ENCODE peak calls at places on chromosomes 16 and 17, in eight cellular contexts. C, B, R, H, G, V, Z and S are unnamed samples.

GRCh38 chr16:88328313-88328660 is 54.5 kb upstream of the ZNF469 start:
- DNase-seq in C (no peak), B (no peak), R (no peak), H (no peak), G (no peak), V (no peak), Z (no peak), S (no peak)

GRCh38 chr16:85329059-85329812 is 217.0 kb upstream of the CIBAR2 start:
- DNase-seq in C (no peak), B (no peak), R (no peak), H (no peak), G (no peak), V (peak), Z (peak), S (no peak)

GRCh38 chr16:85785927-85786326 is 13.4 kb downstream of the EMC8 start:
- DNase-seq in C (no peak), B (no peak), R (no peak), H (no peak), G (no peak), V (no peak), Z (no peak), S (no peak)

GRCh38 chr17:78557598-78558039 is 19.6 kb downstream of the DNAH17 start:
- DNase-seq in C (no peak), B (no peak), R (no peak), H (no peak), G (no peak), V (no peak), Z (no peak), S (no peak)

GRCh38 chr17:37458805-37459204 is 30.9 kb upstream of the DUSP14 start:
- DNase-seq in C (no peak), B (no peak), R (no peak), H (no peak), G (no peak), V (no peak), Z (no peak), S (no peak)

GRCh38 chr17:44359458-44360143 is 4.1 kb downstream of the FAM171A2 start:
- DNase-seq in C (no peak), B (no peak), R (no peak), H (no peak), G (no peak), V (no peak), Z (no peak), S (no peak)

GRCh38 chr16:9114842-9115241 is 23.4 kb downstream of the HAPSTR1 start:
- DNase-seq in C (no peak), B (no peak), R (no peak), H (no peak), G (no peak), V (no peak), Z (no peak), S (no peak)

GRCh38 chr16:12651765-12652531 is 151.7 kb downstream of the CPPED1 start:
- DNase-seq in C (no peak), B (no peak), R (no peak), H (no peak), G (no peak), V (peak), Z (no peak), S (no peak)

GRCh38 chr16:819336-819735 is 18.8 kb upstream of the GNG13 start:
- DNase-seq in C (no peak), B (no peak), R (no peak), H (no peak), G (no peak), V (no peak), Z (no peak), S (no peak)

GRCh38 chr16:57695378-57696054 is 910 bp downstream of the DRC7 start:
- DNase-seq in C (no peak), B (no peak), R (no peak), H (no peak), G (no peak), V (no peak), Z (no peak), S (no peak)

GRCh38 chr16:83903739-83904138 is 4.8 kb downstream of the MLYCD start:
- DNase-seq in C (no peak), B (no peak), R (no peak), H (peak), G (peak), V (no peak), Z (no peak), S (no peak)

GRCh38 chr17:63140255-63140654 is 174.2 kb downstream of the TANC2 start:
- DNase-seq in C (no peak), B (no peak), R (no peak), H (no peak), G (no peak), V (no peak), Z (no peak), S (no peak)

GRCh38 chr16:3065069-3065741 is at the start of gene IL32:
- DNase-seq in C (no peak), B (no peak), R (peak), H (no peak), G (peak), V (no peak), Z (no peak), S (no peak)

GRCh38 chr16:30944352-30944751 is 4.5 kb upstream of the ORAI3 start:
- DNase-seq in C (no peak), B (no peak), R (no peak), H (no peak), G (no peak), V (no peak), Z (no peak), S (no peak)

GRCh38 chr16:15907863-15908478 is 19.6 kb upstream of the CEP20 start:
- DNase-seq in C (no peak), B (peak), R (no peak), H (peak), G (no peak), V (peak), Z (peak), S (no peak)

GRCh38 chr17:49434821-49435581 is 20.3 kb upstream of the PHB1 start:
- DNase-seq in C (no peak), B (peak), R (no peak), H (peak), G (no peak), V (peak), Z (peak), S (no peak)

GRCh38 chr16:27208809-27209208 is 5.5 kb downstream of the KDM8 start:
- DNase-seq in C (no peak), B (no peak), R (no peak), H (no peak), G (no peak), V (no peak), Z (no peak), S (no peak)

DNA sequence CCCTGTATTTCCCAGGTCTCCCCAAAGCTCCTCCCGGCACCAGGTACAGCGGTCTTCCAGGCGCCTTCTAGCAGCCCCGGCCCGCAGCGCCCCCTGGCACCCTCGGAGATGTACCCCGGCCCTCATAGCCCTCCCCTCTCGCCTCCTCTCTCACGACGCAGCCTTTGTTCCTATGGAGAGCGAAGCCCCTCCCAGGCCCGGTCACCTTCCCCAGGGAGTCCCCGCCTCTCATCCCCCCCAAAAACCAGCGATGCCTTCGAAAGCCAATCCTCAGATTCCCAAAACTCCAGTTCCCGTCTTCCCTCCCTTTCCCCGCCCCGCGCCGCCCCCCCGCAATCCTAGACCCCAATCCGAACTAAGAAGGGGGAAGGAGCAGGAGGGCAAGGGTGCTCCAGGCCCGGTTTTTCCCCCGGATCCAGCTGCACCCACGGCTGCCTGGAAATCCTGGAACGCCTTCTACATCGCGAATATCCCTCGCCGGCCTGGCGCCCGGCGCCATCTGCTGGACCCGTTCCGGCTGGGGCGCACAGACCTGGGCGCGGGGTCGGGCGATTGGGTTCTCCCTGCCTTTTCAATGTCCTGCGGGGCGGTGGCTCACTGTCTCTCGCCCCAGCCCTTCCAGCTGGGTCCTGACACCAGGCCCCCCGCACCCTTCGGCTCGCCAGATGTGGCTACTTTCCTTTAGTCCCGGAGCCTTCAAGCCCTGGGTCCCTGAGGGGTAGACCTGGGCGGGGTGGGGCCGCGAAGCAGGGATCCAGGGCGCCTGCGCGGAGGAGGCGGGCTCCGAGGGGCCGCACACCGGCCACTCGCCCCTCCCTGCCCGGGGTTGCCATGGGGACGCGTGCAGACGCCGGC is at the start of gene DNAH2:
- DNase-seq in C (peak), B (peak), R (peak), H (peak), G (peak), V (peak), Z (peak), S (peak)
- TF ChIP-seq CTCF in C (peak), B (peak), R (no peak), H (peak), G (peak), V (peak), Z (peak), S (peak)

GRCh38 chr17:72399023-72399607 is 278.3 kb downstream of the SOX9 start:
- DNase-seq in C (no peak), B (no peak), R (no peak), H (no peak), G (no peak), V (no peak), Z (no peak), S (no peak)
- H3K4me3 ChIP-seq in C (no peak), B (no peak), R (no peak), H (no peak), G (no peak), V (no peak), Z (no peak), S (no peak)

GRCh38 chr16:50151744-50152143 is 1.4 kb upstream of the TENT4B start:
- DNase-seq in C (no peak), B (no peak), R (no peak), H (no peak), G (no peak), V (no peak), Z (no peak), S (no peak)
- H3K27ac ChIP-seq in C (peak), B (no peak), R (no peak), H (no peak), G (no peak), V (no peak), Z (no peak), S (no peak)

GRCh38 chr17:75639771-75640555 is 6.7 kb downstream of the SMIM5 start:
- DNase-seq in C (no peak), B (peak), R (peak), H (no peak), G (no peak), V (no peak), Z (no peak), S (no peak)
- TF ChIP-seq CTCF in C (no peak), B (peak), R (no peak), H (no peak), G (no peak), V (no peak), Z (no peak), S (no peak)

DNA sequence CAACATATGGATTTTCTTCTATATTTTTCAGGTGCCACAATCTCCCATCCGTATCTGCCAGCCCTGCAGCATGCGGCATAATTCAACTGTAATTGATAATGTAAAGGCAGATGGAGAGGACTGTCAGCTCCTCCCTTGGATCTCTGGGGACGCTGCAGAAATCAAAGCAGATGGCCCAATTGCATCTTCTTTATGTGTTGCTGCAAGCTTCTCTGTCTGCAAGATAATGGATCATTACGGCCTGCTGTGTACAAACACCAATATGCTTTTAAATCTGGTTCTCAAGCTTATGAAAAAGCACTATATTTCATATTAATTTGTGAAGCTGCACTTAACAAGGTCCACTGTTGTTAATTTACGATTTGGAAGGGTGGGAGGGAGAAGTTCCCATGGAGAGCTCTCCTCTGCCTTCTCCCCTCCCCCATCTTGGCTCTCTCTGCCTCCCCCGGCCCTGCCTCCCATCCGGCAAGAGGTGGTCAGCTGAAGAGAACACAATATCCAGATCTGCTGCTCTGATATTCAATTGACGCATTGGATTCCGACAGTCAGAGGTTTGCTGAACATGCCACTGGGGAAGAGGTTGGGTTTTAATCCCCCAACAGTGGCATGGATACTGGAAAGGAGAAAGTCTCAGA is 607.5 kb downstream of the TOX3 start:
- DNase-seq in C (no peak), B (no peak), R (no peak), H (no peak), G (no peak), V (no peak), Z (peak), S (no peak)
- H3K4me3 ChIP-seq in C (no peak), B (no peak), R (no peak), H (no peak), G (no peak), V (no peak), Z (no peak), S (no peak)

DNA sequence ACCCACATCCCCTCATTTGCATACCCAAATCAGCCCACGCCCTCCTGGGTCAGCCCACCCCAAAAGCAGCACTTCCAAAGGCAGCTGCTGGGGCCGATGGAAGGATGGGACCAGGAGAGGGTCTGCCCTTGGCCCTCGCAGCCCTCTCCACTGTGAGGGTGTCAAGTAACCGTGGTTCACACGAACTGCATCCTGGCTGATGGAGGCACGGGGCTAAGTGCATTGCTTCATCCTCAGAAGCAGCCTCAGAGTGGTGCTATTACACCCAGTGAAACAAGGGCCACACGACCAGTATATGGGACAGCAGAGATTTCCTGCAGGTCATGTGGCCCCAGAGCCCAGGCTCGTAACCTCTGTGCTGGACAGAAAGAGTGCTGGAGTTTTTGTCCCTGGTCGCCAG is 13.2 kb upstream of the ATP2A3 start:
- DNase-seq in C (no peak), B (no peak), R (peak), H (no peak), G (no peak), V (no peak), Z (no peak), S (no peak)
- H3K27ac ChIP-seq in C (no peak), B (no peak), R (peak), H (no peak), G (peak), V (no peak), Z (no peak), S (no peak)

GRCh38 chr16:82011199-82011641 is at the start of gene SDR42E1:
- DNase-seq in C (no peak), B (peak), R (peak), H (no peak), G (no peak), V (no peak), Z (peak), S (no peak)

GRCh38 chr16:82010649-82011048 is 621 bp downstream of the SDR42E1 start:
- DNase-seq in C (no peak), B (no peak), R (no peak), H (no peak), G (no peak), V (no peak), Z (no peak), S (no peak)

GRCh38 chr16:82020051-82020450 is 8.8 kb upstream of the SDR42E1 start:
- DNase-seq in C (no peak), B (no peak), R (no peak), H (no peak), G (no peak), V (no peak), Z (no peak), S (no peak)

GRCh38 chr16:82016964-82017363 is 5.7 kb upstream of the SDR42E1 start:
- DNase-seq in C (no peak), B (no peak), R (no peak), H (no peak), G (no peak), V (no peak), Z (no peak), S (no peak)

DNA sequence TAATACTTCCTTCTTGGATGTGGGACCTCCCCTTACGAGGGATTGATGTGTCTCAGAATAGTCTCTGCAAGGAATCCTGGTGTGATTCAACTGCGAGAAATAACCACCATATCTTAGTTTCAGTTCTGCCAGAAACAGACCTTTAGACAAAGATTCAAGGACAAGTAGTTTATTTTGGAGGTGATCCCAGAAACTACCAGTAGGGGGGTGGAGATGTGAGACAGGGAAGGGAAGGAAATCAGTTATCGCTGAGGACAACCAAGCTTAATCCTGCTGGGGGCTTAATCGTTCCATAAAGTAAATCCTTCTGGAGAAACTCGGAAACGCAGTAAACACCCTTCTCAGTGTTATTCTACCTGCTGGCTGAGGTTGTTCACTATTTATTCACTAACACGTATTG is 5.0 kb upstream of the SDR42E1 start:
- DNase-seq in C (no peak), B (no peak), R (no peak), H (no peak), G (no peak), V (no peak), Z (peak), S (no peak)
- TF ChIP-seq CTCF in C (peak), B (peak), R (no peak), H (peak), G (peak), V (peak), Z (peak), S (no peak)

DNA sequence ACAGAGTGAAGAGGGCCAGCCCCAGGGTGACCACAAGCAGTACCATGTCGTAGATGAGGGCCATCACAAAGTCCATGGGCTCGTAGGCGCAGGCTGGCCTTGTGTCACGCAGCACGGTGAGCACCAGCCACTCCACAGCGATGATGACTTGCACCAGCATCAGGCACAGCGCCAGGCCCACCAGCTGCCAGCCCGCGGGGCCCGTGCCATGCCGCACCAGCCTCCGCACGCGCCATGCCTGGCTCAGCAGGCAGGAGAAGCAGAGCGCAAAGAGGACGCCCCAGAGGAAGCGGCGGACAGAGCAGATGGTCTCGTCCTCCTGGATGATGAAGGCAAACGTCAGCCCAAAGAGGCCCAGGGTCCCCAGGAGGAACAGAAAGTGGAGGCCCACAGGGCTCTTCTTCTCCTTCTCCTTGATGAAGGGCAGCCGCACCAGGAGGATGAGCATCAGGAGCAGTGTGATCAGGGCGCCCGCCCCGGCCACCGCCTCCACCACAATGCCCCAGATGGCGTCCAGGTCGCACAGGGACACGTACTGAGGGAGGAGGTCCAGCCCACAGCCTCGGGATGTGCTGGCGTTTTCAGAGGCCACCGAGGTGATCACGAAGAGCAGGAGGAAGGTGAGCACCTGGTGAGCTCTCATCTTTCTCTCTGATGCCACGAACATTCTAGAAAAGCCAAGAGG is 12.3 kb downstream of the GPRC5B start:
- DNase-seq in C (no peak), B (no peak), R (peak), H (no peak), G (no peak), V (no peak), Z (no peak), S (no peak)
- H3K4me3 ChIP-seq in C (no peak), B (no peak), R (no peak), H (no peak), G (no peak), V (no peak), Z (no peak), S (no peak)